ENCODE peak calls at places on chromosome 5, in six cellular contexts. S is transverse colon; O is left ventricle myocardium inferior; I is naive thymus-derived CD4-positive, alpha-beta T cell; B is spleen; D is prostate gland. V is an unnamed sample.

GRCh38 chr5:150024241-150024984 is 23.9 kb downstream of the HMGXB3 start:
- DNase-seq in D (no peak), B (no peak), S (no peak), O (no peak), I (no peak), V (no peak)

GRCh38 chr5:14105717-14106435 is 37.3 kb upstream of the TRIO start:
- DNase-seq in I (no peak), S (no peak), B (no peak), D (no peak), O (no peak), V (no peak)

GRCh38 chr5:175728885-175729828 is 71.3 kb downstream of the HRH2 start:
- DNase-seq in B (no peak), O (no peak), S (no peak), D (no peak), I (no peak), V (no peak)

GRCh38 chr5:162248107-162248713 is 180.6 kb downstream of the GABRG2 start:
- DNase-seq in B (no peak), O (no peak), I (no peak), D (no peak), S (no peak), V (no peak)

GRCh38 chr5:150229571-150229970 is 39.7 kb downstream of the SLC6A7 start:
- DNase-seq in I (no peak), S (no peak), D (no peak), O (no peak), B (no peak), V (no peak)

GRCh38 chr5:137710086-137710485 is 25.8 kb downstream of the KLHL3 start:
- DNase-seq in I (no peak), O (no peak), B (no peak), S (no peak), D (no peak), V (no peak)

GRCh38 chr5:138035605-138036537 is 3.0 kb upstream of the FAM13B start:
- DNase-seq in S (peak; percentile 66), B (no peak), I (peak; percentile 74), O (peak; percentile 27), D (peak; percentile 15), V (peak; percentile 59)

GRCh38 chr5:43753069-43753468 is 150.1 kb downstream of the NNT start:
- DNase-seq in S (no peak), O (no peak), I (no peak), B (no peak), D (no peak), V (no peak)

GRCh38 chr5:72145351-72145750 is 38.1 kb downstream of the MAP1B start:
- DNase-seq in D (no peak), I (no peak), B (no peak), O (no peak), S (no peak), V (no peak)

GRCh38 chr5:172871982-172872381 is 37.9 kb downstream of the ERGIC1 start:
- DNase-seq in D (no peak), S (no peak), O (no peak), B (peak; percentile 77), I (no peak), V (no peak)

GRCh38 chr5:172875372-172876279 is 41.6 kb downstream of the ERGIC1 start:
- DNase-seq in O (no peak), S (no peak), B (peak; percentile 19), I (no peak), D (no peak), V (no peak)

GRCh38 chr5:172872997-172873491 is 39.0 kb downstream of the ERGIC1 start:
- DNase-seq in I (no peak), S (peak; percentile 58), B (peak; percentile 90), O (peak; percentile 85), D (peak; percentile 70), V (no peak)

GRCh38 chr5:172873513-172873912 is 39.5 kb downstream of the ERGIC1 start:
- DNase-seq in I (no peak), S (no peak), B (no peak), D (no peak), O (no peak), V (no peak)

GRCh38 chr5:172874647-172875371 is 40.8 kb downstream of the ERGIC1 start:
- DNase-seq in B (peak; percentile 31), O (no peak), S (no peak), I (no peak), D (no peak), V (no peak)
- H3K27ac ChIP-seq in B (peak overlapping the region; percentile 3), O (peak overlapping the region; percentile 95), S (peak overlapping the region; percentile 35), I (no peak overlapping the region), D (peak overlapping the region; percentile 80), V (no peak overlapping the region)

DNA sequence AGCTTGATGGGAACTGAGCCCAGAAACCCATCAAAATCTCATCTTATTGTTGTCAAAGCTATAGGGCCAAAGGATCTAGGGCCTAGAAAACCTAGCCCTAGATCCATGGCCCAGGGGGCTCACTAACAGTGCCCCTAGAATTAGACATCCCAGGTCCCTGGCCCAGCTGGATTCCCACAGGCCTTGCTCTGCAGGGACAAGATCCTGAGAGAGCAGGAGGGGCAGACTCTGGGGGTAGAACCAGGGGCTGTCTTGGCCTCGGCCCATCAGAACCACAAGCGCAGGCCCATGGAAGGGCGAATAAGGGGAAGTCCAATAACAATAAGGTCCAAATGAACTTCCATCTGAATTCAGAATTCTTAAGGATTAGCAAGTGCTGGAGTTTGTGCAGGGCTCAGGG is 69.6 kb downstream of the IL6ST start:
- DNase-seq in B (no peak), D (no peak), O (no peak), S (no peak), I (no peak), V (no peak)
- H3K27ac ChIP-seq in B (no peak overlapping the region), D (no peak overlapping the region), O (no peak overlapping the region), S (no peak overlapping the region), I (no peak overlapping the region), V (no peak overlapping the region)

GRCh38 chr5:68266457-68266856 is 50.9 kb downstream of the PIK3R1 start:
- DNase-seq in B (no peak), I (no peak), D (no peak), O (no peak), S (no peak), V (no peak)

GRCh38 chr5:68265822-68266395 is 50.4 kb downstream of the PIK3R1 start:
- DNase-seq in O (no peak), B (no peak), D (no peak), I (no peak), S (no peak), V (no peak)

GRCh38 chr5:68267044-68267443 is 51.5 kb downstream of the PIK3R1 start:
- DNase-seq in I (no peak), D (no peak), B (no peak), O (no peak), S (no peak), V (no peak)

GRCh38 chr5:68264024-68264956 is 48.7 kb downstream of the PIK3R1 start:
- DNase-seq in S (no peak), D (no peak), O (peak; percentile 35), B (no peak), I (no peak), V (no peak)

DNA sequence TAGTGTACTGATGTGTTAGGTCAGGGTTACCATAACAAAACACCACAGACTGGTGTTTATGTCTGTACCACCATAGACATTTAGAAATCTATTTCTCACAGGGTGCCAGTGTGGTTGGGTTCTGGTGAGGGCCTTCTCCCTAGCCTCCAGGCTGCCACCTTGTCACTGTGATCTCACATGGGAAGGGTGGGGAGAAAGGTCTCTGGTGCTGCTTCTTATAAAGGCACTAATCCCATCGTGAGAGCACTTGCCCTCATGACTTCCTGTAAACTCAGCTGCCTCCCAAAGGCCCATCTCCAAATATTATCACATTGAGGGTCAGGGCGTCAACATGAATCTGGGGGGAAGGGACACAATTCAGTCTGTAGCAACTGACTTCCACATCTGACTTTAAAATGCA is 49.8 kb downstream of the PIK3R1 start:
- DNase-seq in S (no peak), I (no peak), O (no peak), B (no peak), D (no peak), V (no peak)
- H3K27ac ChIP-seq in S (peak overlapping the region; percentile 73), I (peak overlapping the region; percentile 26), O (peak overlapping the region; percentile 91), B (peak overlapping the region; percentile 59), D (peak overlapping the region; percentile 30), V (peak overlapping the region; percentile 26)

GRCh38 chr5:179620293-179620692 is 3.2 kb downstream of the HNRNPH1 start:
- DNase-seq in D (no peak), I (no peak), S (no peak), O (no peak), B (no peak), V (no peak)
- H3K27ac ChIP-seq in D (peak overlapping the region; percentile 100), I (peak overlapping the region; percentile 98), S (peak overlapping the region; percentile 98), O (peak overlapping the region; percentile 100), B (peak overlapping the region; percentile 100), V (peak overlapping the region; percentile 9)

GRCh38 chr5:96934695-96935555 is 955 bp upstream of the LNPEP start:
- DNase-seq in S (peak; percentile 95), D (peak; percentile 91), O (peak; percentile 93), B (peak; percentile 99), I (peak; percentile 98), V (peak; percentile 74)
- H3K27ac ChIP-seq in S (peak overlapping the region; percentile 97), D (peak overlapping the region; percentile 96), O (peak overlapping the region; percentile 98), B (peak overlapping the region; percentile 96), I (peak overlapping the region; percentile 86), V (peak overlapping the region; percentile 95)

GRCh38 chr5:126398791-126399190 is 24.4 kb upstream of the GRAMD2B start:
- DNase-seq in D (no peak), I (no peak), O (no peak), S (no peak), B (no peak), V (no peak)

GRCh38 chr5:126400621-126401251 is 22.5 kb upstream of the GRAMD2B start:
- DNase-seq in S (no peak), I (no peak), B (no peak), D (no peak), O (no peak), V (no peak)

GRCh38 chr5:126402591-126402990 is 20.6 kb upstream of the GRAMD2B start:
- DNase-seq in I (no peak), B (no peak), S (no peak), D (no peak), O (no peak), V (no peak)

GRCh38 chr5:126403156-126403555 is 20.1 kb upstream of the GRAMD2B start:
- DNase-seq in B (no peak), D (no peak), O (no peak), S (no peak), I (no peak), V (no peak)

GRCh38 chr5:126403871-126404270 is 19.3 kb upstream of the GRAMD2B start:
- DNase-seq in B (no peak), D (no peak), I (no peak), O (no peak), S (no peak), V (no peak)
- H3K27ac ChIP-seq in B (no peak overlapping the region), D (no peak overlapping the region), I (no peak overlapping the region), O (no peak overlapping the region), S (no peak overlapping the region), V (no peak overlapping the region)

V was measured in epithelial cell of prostate.